ENCODE peak calls at places on chromosome 7, in nine cellular contexts. X is suprapubic skin, B is gastrocnemius medialis, D is uterus, L is transverse colon, S is sigmoid colon, Y is ovary, V is spleen, G is upper lobe of left lung. R is an unnamed sample.

GRCh38 chr7:25260862-25261454 is 32.7 kb upstream of the NPVF start:
- DNase-seq in V (no peak), L (no peak), G (no peak), D (no peak), Y (no peak), S (no peak), X (no peak), B (no peak), R (no peak)

GRCh38 chr7:64905547-64905946 is 2.5 kb downstream of the ZNF273 start:
- DNase-seq in Y (no peak), G (no peak), B (no peak), X (no peak), S (no peak), V (no peak), D (no peak), L (no peak), R (no peak)

GRCh38 chr7:73918926-73919693 is 58.2 kb downstream of the TMEM270 start:
- DNase-seq in S (peak; percentile 41), V (peak; percentile 67), B (no peak), L (no peak), Y (no peak), D (no peak), X (peak; percentile 34), G (no peak), R (no peak)

GRCh38 chr7:105309235-105310156 is 79.2 kb downstream of the SRPK2 start:
- DNase-seq in S (no peak), V (no peak), X (no peak), B (no peak), G (no peak), Y (no peak), L (no peak), D (no peak), R (no peak)

GRCh38 chr7:137998250-137998649 is 3.6 kb downstream of the CREB3L2 start:
- DNase-seq in S (no peak), X (no peak), G (no peak), L (no peak), B (no peak), V (no peak), D (no peak), Y (no peak), R (no peak)

GRCh38 chr7:15707570-15707969 is 21.1 kb upstream of the MEOX2 start:
- DNase-seq in S (no peak), B (no peak), G (no peak), Y (no peak), X (no peak), V (no peak), L (no peak), D (no peak), R (no peak)

GRCh38 chr7:123260428-123260960 is 60.7 kb upstream of the SLC13A1 start:
- DNase-seq in Y (no peak), G (no peak), V (no peak), L (peak; percentile 17), X (no peak), S (no peak), D (no peak), B (no peak), R (no peak)

GRCh38 chr7:105132335-105132734 is 118.3 kb downstream of the KMT2E start:
- DNase-seq in V (no peak), S (no peak), B (no peak), D (no peak), X (no peak), L (no peak), Y (no peak), G (no peak), R (no peak)

GRCh38 chr7:43658718-43659548 is 70.4 kb downstream of the COA1 start:
- DNase-seq in L (no peak), S (no peak), V (no peak), X (no peak), B (no peak), Y (no peak), G (no peak), D (no peak), R (no peak)

GRCh38 chr7:50119815-50120637 is 27.0 kb upstream of the ZPBP start:
- DNase-seq in S (no peak), B (no peak), Y (no peak), V (no peak), D (no peak), G (no peak), L (no peak), X (no peak), R (no peak)

GRCh38 chr7:116859323-116859722 is 3.1 kb upstream of the CAPZA2 start:
- DNase-seq in B (no peak), S (no peak), V (no peak), L (no peak), G (no peak), Y (no peak), X (no peak), D (no peak), R (no peak)

GRCh38 chr7:43522406-43523156 is 60.3 kb upstream of the STK17A start:
- DNase-seq in X (no peak), Y (no peak), S (no peak), V (no peak), B (no peak), D (no peak), L (no peak), G (no peak), R (no peak)

GRCh38 chr7:27091125-27091524 is 4.7 kb downstream of the HOXA1 start:
- DNase-seq in S (no peak), G (no peak), Y (no peak), D (no peak), L (no peak), V (no peak), B (no peak), X (no peak), R (no peak)

GRCh38 chr7:43869898-43870240 is 552 bp upstream of the MRPS24 start:
- DNase-seq in B (peak; percentile 30), V (peak; percentile 70), Y (peak; percentile 36), L (peak; percentile 26), D (peak; percentile 51), X (no peak), G (peak; percentile 58), S (peak; percentile 85), R (peak; percentile 42)

GRCh38 chr7:121351682-121352081 is 22.9 kb downstream of the WNT16 start:
- DNase-seq in S (no peak), Y (no peak), L (no peak), G (no peak), D (no peak), X (no peak), V (no peak), B (no peak), R (no peak)

GRCh38 chr7:111835066-111835465 is 272.8 kb upstream of the IMMP2L start:
- DNase-seq in S (no peak), B (no peak), L (no peak), G (no peak), D (no peak), Y (no peak), X (no peak), V (no peak), R (no peak)

GRCh38 chr7:128310499-128310898 is 33.2 kb downstream of the RBM28 start:
- DNase-seq in Y (no peak), D (no peak), G (no peak), V (no peak), S (no peak), L (no peak), B (no peak), X (no peak), R (no peak)

GRCh38 chr7:159065151-159065550 is 79.5 kb downstream of the VIPR2 start:
- DNase-seq in G (no peak), L (no peak), D (no peak), V (no peak), S (no peak), Y (no peak), B (no peak), X (no peak), R (peak; percentile 83)

GRCh38 chr7:2869981-2870380 is 25.9 kb upstream of the GNA12 start:
- DNase-seq in L (no peak), B (no peak), Y (no peak), X (no peak), S (no peak), G (no peak), D (no peak), V (no peak), R (no peak)

GRCh38 chr7:5598261-5598761 is 174.7 kb upstream of the TNRC18 start:
- DNase-seq in S (peak; percentile 54), D (no peak), B (no peak), L (no peak), V (no peak), X (no peak), Y (peak; percentile 50), G (no peak), R (no peak)
- H3K27ac ChIP-seq in S (no peak overlapping the region), D (peak overlapping the region; percentile 30), B (no peak overlapping the region), L (no peak overlapping the region), V (peak overlapping the region; percentile 41), X (peak overlapping the region; percentile 49), Y (peak overlapping the region; percentile 81), G (peak overlapping the region; percentile 60), R (no peak overlapping the region)

DNA sequence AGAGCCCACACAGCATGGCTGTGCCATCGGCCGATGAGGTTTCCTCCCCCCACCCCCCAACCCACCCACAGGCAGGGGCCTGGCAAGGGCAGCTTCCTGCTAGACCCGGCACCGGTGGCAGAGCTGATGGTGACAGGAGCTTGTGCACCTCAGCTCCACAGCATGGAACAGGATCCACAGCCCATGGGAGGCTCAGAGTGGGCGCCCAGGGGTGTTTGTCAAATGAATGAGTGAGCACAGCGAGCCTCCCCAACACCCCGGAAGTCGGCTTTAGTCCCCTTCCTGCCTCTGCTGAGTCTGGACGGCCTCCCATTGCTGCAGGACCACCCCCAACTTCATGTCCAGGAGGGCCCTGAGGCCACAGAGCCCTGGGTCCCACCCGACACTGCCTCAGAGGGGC is 68.9 kb downstream of the PDGFA start:
- DNase-seq in L (no peak), D (no peak), B (no peak), S (no peak), Y (no peak), X (no peak), V (peak; percentile 51), G (no peak), R (peak; percentile 42)
- H3K27me3 ChIP-seq in L (peaks cover 41% of the 10 kb centered on the region), D (no peaks in the 10 kb centered on the region), B (peaks cover 23% of the 10 kb centered on the region), S (peaks cover 4% of the 10 kb centered on the region), Y (no peaks in the 10 kb centered on the region), X (peaks cover 35% of the 10 kb centered on the region), V (peaks cover 3% of the 10 kb centered on the region), G (no peaks in the 10 kb centered on the region), R (no peaks in the 10 kb centered on the region)

DNA sequence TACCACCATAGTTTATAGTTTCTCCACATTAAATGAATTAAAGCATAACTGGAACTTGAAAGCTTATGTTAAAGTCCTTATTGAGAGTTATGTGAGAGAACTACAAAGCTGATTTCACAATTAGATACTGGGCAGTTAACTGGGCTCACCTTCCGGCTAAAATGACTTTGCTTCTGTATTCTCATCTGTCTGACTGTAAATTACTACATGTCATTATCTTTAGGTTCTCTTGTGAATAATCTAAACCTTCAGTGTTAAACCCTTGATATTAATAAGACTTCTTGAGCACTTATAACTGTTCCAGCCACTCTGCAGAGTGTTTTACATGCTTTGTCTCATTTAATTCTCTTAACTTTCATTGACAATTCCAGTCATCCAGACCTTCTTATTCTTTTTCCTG is 3.9 kb downstream of the KLHL7 start:
- DNase-seq in X (no peak), B (no peak), V (no peak), D (no peak), Y (no peak), G (no peak), L (no peak), S (no peak), R (no peak)
- TF ChIP-seq POLR2A in X (no peak), B (no peak), V (no peak), D (no peak), Y (no peak), G (no peak), L (no peak), S (no peak), R (no peak)

GRCh38 chr7:18363751-18364402 is 131.7 kb upstream of the HDAC9 start:
- DNase-seq in Y (no peak), S (no peak), V (no peak), D (no peak), X (no peak), G (no peak), B (no peak), L (no peak), R (no peak)
- H3K27ac ChIP-seq in Y (no peak overlapping the region), S (no peak overlapping the region), V (no peak overlapping the region), D (no peak overlapping the region), X (no peak overlapping the region), G (no peak overlapping the region), B (no peak overlapping the region), L (no peak overlapping the region), R (no peak overlapping the region)

R was measured in heart left ventricle.